ENCODE peak calls at places on chromosomes 5 and 9, in nine cellular contexts. W is PC-3; K is right atrium auricular region; A is pancreas; X is CD8-positive, alpha-beta T cell; N is transverse colon; G is IMR-90; R is PC-9; Y is fibroblast of lung. B is an unnamed sample.
A peak's percentile ranks its signal among the peaks of the same experiment; 100 is the strongest.

GRCh38 chr5:57780306-57780958 is 297.8 kb upstream of the ACTBL2 start:
- DNase-seq in W (peak; percentile 14), K (no peak), A (no peak), X (no peak), N (no peak), G (peak; percentile 20), R (peak; percentile 36), Y (peak; percentile 35), B (peak; percentile 27)

GRCh38 chr5:178434016-178434761 is 156.0 kb downstream of the COL23A1 start:
- DNase-seq in W (no peak), K (peak; percentile 48), A (no peak), X (no peak), N (no peak), G (no peak), R (no peak), Y (no peak), B (no peak)

GRCh38 chr5:138910546-138911185 is 35.5 kb upstream of the LRRTM2 start:
- DNase-seq in W (no peak), K (no peak), A (no peak), X (no peak), N (no peak), G (peak; percentile 38), R (no peak), Y (no peak), B (no peak)

GRCh38 chr5:141811287-141812155 is 66.7 kb downstream of the PCDH1 start:
- DNase-seq in W (no peak), K (no peak), A (no peak), X (no peak), N (no peak), G (no peak), R (no peak), Y (no peak), B (no peak)

GRCh38 chr5:147887026-147887627 is 8.6 kb downstream of the SCGB3A2 start:
- DNase-seq in W (peak; percentile 80), K (no peak), A (peak; percentile 41), X (no peak), N (no peak), G (peak; percentile 35), R (peak; percentile 40), Y (no peak), B (no peak)

GRCh38 chr9:86943223-86943870 is 4.0 kb downstream of the GAS1 start:
- DNase-seq in W (no peak), K (no peak), A (peak; percentile 69), X (no peak), N (no peak), G (no peak), R (no peak), Y (no peak), B (no peak)

GRCh38 chr5:150064681-150065220 is 21.6 kb downstream of the CSF1R start:
- DNase-seq in W (no peak), K (no peak), A (no peak), X (no peak), N (no peak), G (no peak), R (no peak), Y (no peak), B (no peak)

GRCh38 chr9:122265265-122265900 is 701 bp downstream of the MRRF start:
- DNase-seq in W (peak; percentile 37), K (no peak), A (no peak), X (no peak), N (peak; percentile 28), G (peak; percentile 6), R (peak; percentile 55), Y (peak; percentile 9), B (no peak)

GRCh38 chr9:99680191-99680590 is 141.5 kb upstream of the NR4A3 start:
- DNase-seq in W (no peak), K (no peak), A (no peak), X (no peak), N (no peak), G (peak; percentile 75), R (no peak), Y (peak; percentile 70), B (peak; percentile 58)

GRCh38 chr5:179221196-179221876 is 123.9 kb downstream of the ADAMTS2 start:
- DNase-seq in W (no peak), K (no peak), A (no peak), X (no peak), N (no peak), G (no peak), R (no peak), Y (no peak), B (no peak)

GRCh38 chr9:9893837-9894236 is 719.0 kb downstream of the PTPRD start:
- DNase-seq in W (no peak), K (no peak), A (no peak), X (no peak), N (no peak), G (no peak), R (no peak), Y (peak; percentile 1), B (no peak)

GRCh38 chr5:62778327-62779009 is 199.8 kb downstream of the LRRC70 start:
- DNase-seq in W (no peak), K (no peak), A (no peak), X (no peak), N (no peak), G (no peak), R (no peak), Y (no peak), B (no peak)

GRCh38 chr5:149544199-149544472 is 7.1 kb downstream of the CSNK1A1 start:
- DNase-seq in W (no peak), K (no peak), A (no peak), X (no peak), N (no peak), G (no peak), R (no peak), Y (no peak), B (no peak)

GRCh38 chr5:25393957-25394356 is 749.2 kb upstream of the CDH10 start:
- DNase-seq in W (peak; percentile 35), K (no peak), A (no peak), X (no peak), N (no peak), G (no peak), R (no peak), Y (no peak), B (no peak)

GRCh38 chr5:132204330-132204729 is 23.3 kb downstream of the P4HA2 start:
- DNase-seq in W (no peak), K (no peak), A (no peak), X (no peak), N (no peak), G (no peak), R (peak; percentile 31), Y (no peak), B (no peak)

GRCh38 chr5:132204736-132205135 is 22.9 kb downstream of the P4HA2 start:
- DNase-seq in W (no peak), K (no peak), A (no peak), X (no peak), N (no peak), G (no peak), R (no peak), Y (no peak), B (no peak)

GRCh38 chr5:132203916-132204315 is 23.7 kb downstream of the P4HA2 start:
- DNase-seq in W (no peak), K (peak; percentile 44), A (no peak), X (no peak), N (no peak), G (no peak), R (no peak), Y (no peak), B (no peak)

GRCh38 chr5:132202711-132203463 is 24.8 kb downstream of the P4HA2 start:
- DNase-seq in W (no peak), K (no peak), A (peak; percentile 73), X (no peak), N (no peak), G (peak; percentile 20), R (no peak), Y (no peak), B (no peak)

GRCh38 chr5:132203464-132203818 is 24.2 kb downstream of the P4HA2 start:
- DNase-seq in W (no peak), K (no peak), A (no peak), X (no peak), N (no peak), G (peak; percentile 56), R (no peak), Y (peak; percentile 72), B (peak; percentile 57)
- H3K4me1 ChIP-seq in W (no peaks in the 10 kb centered on the region), K (no peaks in the 10 kb centered on the region), A (peaks cover 44% of the 10 kb centered on the region), X (no peaks in the 10 kb centered on the region), N (no peaks in the 10 kb centered on the region), G (peaks cover under 1% of the 10 kb centered on the region), R (no peaks in the 10 kb centered on the region), Y (peaks cover 8% of the 10 kb centered on the region), B (peaks cover 20% of the 10 kb centered on the region)

DNA sequence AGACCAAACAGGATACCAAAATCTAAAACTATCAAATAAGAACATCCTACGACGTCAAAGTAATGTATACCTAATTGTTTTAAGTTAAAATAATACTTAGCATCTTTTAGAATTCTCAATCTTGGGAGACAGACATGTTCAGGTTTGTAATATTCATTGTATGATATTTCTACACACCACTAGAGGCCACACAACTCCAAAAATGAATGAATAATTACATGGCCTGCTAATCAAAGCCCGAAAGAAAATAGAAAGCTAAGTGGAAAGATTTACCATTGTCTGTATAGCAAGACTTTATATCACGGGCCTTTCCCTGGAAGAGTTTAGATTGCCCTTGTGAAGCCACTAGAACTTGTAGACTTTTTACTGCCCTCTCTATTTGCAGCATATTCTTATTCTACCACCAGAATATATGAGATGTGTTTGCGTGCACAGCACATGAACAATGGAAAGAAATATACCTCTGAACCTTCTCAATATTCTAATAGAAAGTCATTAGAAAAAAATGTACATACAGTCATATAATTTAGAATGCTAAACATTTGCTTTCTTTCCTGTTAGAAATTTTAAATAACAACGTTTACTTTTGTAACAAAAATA is 380.1 kb upstream of the NUDT12 start:
- DNase-seq in W (peak; percentile 51), K (no peak), A (no peak), X (no peak), N (no peak), G (no peak), R (no peak), Y (no peak), B (no peak)
- TF ChIP-seq CTCF in W (peak; percentile 74), K (no peak), A (no peak), X (no peak), N (no peak), G (no peak), R (no peak), Y (peak; percentile 26), B (peak; percentile 15)

DNA sequence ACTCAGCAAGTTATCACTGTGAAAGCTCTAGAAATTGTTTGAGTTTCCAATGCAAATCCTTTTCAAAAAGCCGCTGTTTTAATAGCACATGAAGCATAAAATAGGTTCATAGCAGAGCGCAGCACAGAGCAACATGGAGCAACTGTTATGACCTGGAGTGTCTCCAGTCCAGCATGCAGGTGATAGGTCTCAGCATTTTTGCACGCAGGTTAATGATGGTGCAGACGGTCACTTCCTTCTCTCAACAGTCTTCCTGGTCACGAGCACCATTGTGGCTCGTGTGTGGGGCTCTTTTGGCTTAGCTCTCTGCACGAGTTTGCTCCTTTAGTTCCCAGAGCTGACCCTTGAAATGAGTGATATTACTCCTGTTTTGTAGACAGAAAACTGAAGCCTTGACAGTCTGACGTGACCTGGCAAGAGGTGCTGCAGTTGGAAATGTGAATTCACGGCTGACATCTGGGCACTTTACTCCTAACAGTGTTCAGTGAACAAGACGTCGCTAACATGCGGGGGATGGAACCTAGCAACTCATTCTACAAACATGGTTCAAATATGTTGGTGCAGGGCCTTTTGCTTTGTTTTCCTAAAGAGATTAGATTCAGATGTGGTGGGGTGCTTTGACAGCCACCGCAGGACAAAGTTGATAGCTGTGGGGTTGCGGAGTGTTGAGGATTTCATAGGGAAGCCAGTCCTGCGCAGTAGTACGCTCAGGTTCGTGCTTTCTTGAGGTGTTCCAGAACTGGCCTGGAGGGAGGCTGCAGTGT is 10.1 kb downstream of the TENT4A start:
- DNase-seq in W (no peak), K (no peak), A (no peak), X (no peak), N (no peak), G (no peak), R (no peak), Y (no peak), B (no peak)
- H3K4me1 ChIP-seq in W (peaks cover 3% of the 10 kb centered on the region), K (no peaks in the 10 kb centered on the region), A (peaks cover 20% of the 10 kb centered on the region), X (peaks cover 76% of the 10 kb centered on the region), N (peaks cover 32% of the 10 kb centered on the region), G (peaks cover 50% of the 10 kb centered on the region), R (no peaks in the 10 kb centered on the region), Y (peaks cover 14% of the 10 kb centered on the region), B (peaks cover 18% of the 10 kb centered on the region)

GRCh38 chr5:180860273-180860886 is 696 bp downstream of the ZFP62 start:
- DNase-seq in W (peak; percentile 46), K (no peak), A (no peak), X (no peak), N (peak; percentile 42), G (no peak), R (peak; percentile 66), Y (no peak), B (no peak)
- TF ChIP-seq CTCF in W (peak; percentile 63), K (peak; percentile 14), A (no peak), X (peak; percentile 56), N (no peak), G (no peak), R (no peak), Y (peak; percentile 15), B (no peak)

B was measured in astrocyte.